ENCODE peak calls at places on chromosomes 16 and 17, in ten cellular contexts. T is stomach; W is OCI-LY7; O is NCI-H1694; H is activated CD4-positive, alpha-beta T cell treated with anti-CD3 and anti-CD28 coated beads, Interleukin-2, amount 50 U/mL, for 1 hour; Q is dorsolateral prefrontal cortex; F is progenitor cell of endocrine pancreas; S is memory B cell; A is IMR-90; L is amniotic stem cell. G is an unnamed sample.

GRCh38 chr17:16033729-16034349 is 34.2 kb downstream of the TTC19 start:
- DNase-seq in T (no peak), W (no peak), O (no peak), H (no peak), Q (no peak), F (no peak), S (no peak), A (no peak), L (no peak), G (no peak)

GRCh38 chr17:50493744-50494143 is 14.5 kb upstream of the MYCBPAP start:
- DNase-seq in T (no peak), W (no peak), O (no peak), H (no peak), Q (no peak), F (no peak), S (no peak), A (no peak), L (no peak), G (no peak)

GRCh38 chr16:1327619-1327947 is 5.9 kb upstream of the BAIAP3 start:
- DNase-seq in T (no peak), W (no peak), O (no peak), H (no peak), Q (no peak), F (no peak), S (no peak), A (no peak), L (no peak), G (no peak)

GRCh38 chr16:83936581-83937165 is 16.4 kb upstream of the OSGIN1 start:
- DNase-seq in T (no peak), W (no peak), O (no peak), H (no peak), Q (no peak), F (no peak), S (no peak), A (no peak), L (no peak), G (no peak)

GRCh38 chr17:46943218-46943510 is 20.2 kb downstream of the GOSR2 start:
- DNase-seq in T (no peak), W (no peak), O (no peak), H (no peak), Q (no peak), F (no peak), S (no peak), A (no peak), L (no peak), G (no peak)

GRCh38 chr16:1258218-1258587 is 2.3 kb downstream of the TPSD1 start:
- DNase-seq in T (no peak), W (no peak), O (no peak), H (no peak), Q (no peak), F (no peak), S (no peak), A (no peak), L (no peak), G (no peak)

GRCh38 chr17:41835214-41835799 is 725 bp downstream of the NT5C3B start:
- DNase-seq in T (no peak), W (no peak), O (no peak), H (no peak), Q (no peak), F (no peak), S (no peak), A (no peak), L (no peak), G (no peak)

GRCh38 chr17:35536664-35537160 is 766 bp downstream of the SLFN12L start:
- DNase-seq in T (no peak), W (no peak), O (no peak), H (peak), Q (no peak), F (no peak), S (no peak), A (no peak), L (no peak), G (no peak)

GRCh38 chr16:71883849-71884638 is at the start of gene ZNF821:
- DNase-seq in T (peak), W (peak), O (peak), H (peak), Q (peak), F (peak), S (peak), A (peak), L (peak), G (peak)

GRCh38 chr17:39461911-39462641 is 790 bp downstream of the CDK12 start:
- DNase-seq in T (peak), W (peak), O (peak), H (no peak), Q (no peak), F (no peak), S (no peak), A (peak), L (peak), G (peak)

GRCh38 chr16:1481906-1482835 is 6.6 kb downstream of the PTX4 start:
- DNase-seq in T (no peak), W (no peak), O (no peak), H (no peak), Q (no peak), F (no peak), S (no peak), A (peak), L (no peak), G (no peak)

G was measured in 8988T.